ENCODE peak calls at places on chromosome 9, in five cellular contexts. One of them, this sample, is unnamed.

GRCh38 chr9:107976767-107977166 is 487.2 kb upstream of the KLF4 start:
- DNase-seq in stimulated activated CD8-positive, alpha-beta memory T cell treated with anti-CD3 and anti-CD28 coated beads, Interleukin-15, amount 100 ng/mL, for 4 hours: no peak
- DNase-seq in T1000: no peak
- DNase-seq in NCI-H146: no peak
- DNase-seq in stimulated activated CD4-positive, alpha-beta T cell treated with anti-CD3 and anti-CD28 coated beads, Interleukin-4, amount 100 ng/mL, for 4 hours: no peak
- DNase-seq in this sample: peak

GRCh38 chr9:69193685-69194032 is 19.6 kb downstream of the TJP2 start:
- DNase-seq in stimulated activated CD8-positive, alpha-beta memory T cell treated with anti-CD3 and anti-CD28 coated beads, Interleukin-15, amount 100 ng/mL, for 4 hours: no peak
- DNase-seq in T1000: no peak
- DNase-seq in NCI-H146: peak
- DNase-seq in stimulated activated CD4-positive, alpha-beta T cell treated with anti-CD3 and anti-CD28 coated beads, Interleukin-4, amount 100 ng/mL, for 4 hours: no peak
- DNase-seq in this sample: no peak

GRCh38 chr9:19232830-19233194 is 2.3 kb downstream of the DENND4C start:
- DNase-seq in stimulated activated CD8-positive, alpha-beta memory T cell treated with anti-CD3 and anti-CD28 coated beads, Interleukin-15, amount 100 ng/mL, for 4 hours: no peak
- DNase-seq in T1000: no peak
- DNase-seq in NCI-H146: no peak
- DNase-seq in stimulated activated CD4-positive, alpha-beta T cell treated with anti-CD3 and anti-CD28 coated beads, Interleukin-4, amount 100 ng/mL, for 4 hours: no peak
- DNase-seq in this sample: no peak

GRCh38 chr9:119154527-119154926 is 214.7 kb downstream of the BRINP1 start:
- DNase-seq in stimulated activated CD8-positive, alpha-beta memory T cell treated with anti-CD3 and anti-CD28 coated beads, Interleukin-15, amount 100 ng/mL, for 4 hours: no peak
- DNase-seq in T1000: no peak
- DNase-seq in NCI-H146: no peak
- DNase-seq in stimulated activated CD4-positive, alpha-beta T cell treated with anti-CD3 and anti-CD28 coated beads, Interleukin-4, amount 100 ng/mL, for 4 hours: no peak
- DNase-seq in this sample: no peak

GRCh38 chr9:18694959-18695668 is 221.2 kb downstream of the ADAMTSL1 start:
- DNase-seq in stimulated activated CD8-positive, alpha-beta memory T cell treated with anti-CD3 and anti-CD28 coated beads, Interleukin-15, amount 100 ng/mL, for 4 hours: no peak
- DNase-seq in T1000: no peak
- DNase-seq in NCI-H146: no peak
- DNase-seq in stimulated activated CD4-positive, alpha-beta T cell treated with anti-CD3 and anti-CD28 coated beads, Interleukin-4, amount 100 ng/mL, for 4 hours: no peak
- DNase-seq in this sample: no peak

GRCh38 chr9:121262953-121263352 is 5.0 kb upstream of the GSN start:
- DNase-seq in stimulated activated CD8-positive, alpha-beta memory T cell treated with anti-CD3 and anti-CD28 coated beads, Interleukin-15, amount 100 ng/mL, for 4 hours: no peak
- DNase-seq in T1000: no peak
- DNase-seq in NCI-H146: no peak
- DNase-seq in stimulated activated CD4-positive, alpha-beta T cell treated with anti-CD3 and anti-CD28 coated beads, Interleukin-4, amount 100 ng/mL, for 4 hours: no peak
- DNase-seq in this sample: no peak

GRCh38 chr9:131239307-131239975 is 36.9 kb downstream of the FAM78A start:
- DNase-seq in stimulated activated CD8-positive, alpha-beta memory T cell treated with anti-CD3 and anti-CD28 coated beads, Interleukin-15, amount 100 ng/mL, for 4 hours: no peak
- DNase-seq in T1000: no peak
- DNase-seq in NCI-H146: no peak
- DNase-seq in stimulated activated CD4-positive, alpha-beta T cell treated with anti-CD3 and anti-CD28 coated beads, Interleukin-4, amount 100 ng/mL, for 4 hours: no peak
- DNase-seq in this sample: no peak

GRCh38 chr9:114301798-114302565 is 20.9 kb upstream of the ORM1 start:
- DNase-seq in stimulated activated CD8-positive, alpha-beta memory T cell treated with anti-CD3 and anti-CD28 coated beads, Interleukin-15, amount 100 ng/mL, for 4 hours: no peak
- DNase-seq in T1000: no peak
- DNase-seq in NCI-H146: no peak
- DNase-seq in stimulated activated CD4-positive, alpha-beta T cell treated with anti-CD3 and anti-CD28 coated beads, Interleukin-4, amount 100 ng/mL, for 4 hours: no peak
- DNase-seq in this sample: peak

GRCh38 chr9:20854444-20854843 is 170.4 kb downstream of the FOCAD start:
- DNase-seq in stimulated activated CD8-positive, alpha-beta memory T cell treated with anti-CD3 and anti-CD28 coated beads, Interleukin-15, amount 100 ng/mL, for 4 hours: no peak
- DNase-seq in T1000: no peak
- DNase-seq in NCI-H146: no peak
- DNase-seq in stimulated activated CD4-positive, alpha-beta T cell treated with anti-CD3 and anti-CD28 coated beads, Interleukin-4, amount 100 ng/mL, for 4 hours: no peak
- DNase-seq in this sample: no peak

GRCh38 chr9:109297899-109298298 is 23.0 kb downstream of the EPB41L4B start:
- DNase-seq in stimulated activated CD8-positive, alpha-beta memory T cell treated with anti-CD3 and anti-CD28 coated beads, Interleukin-15, amount 100 ng/mL, for 4 hours: no peak
- DNase-seq in T1000: peak
- DNase-seq in NCI-H146: no peak
- DNase-seq in stimulated activated CD4-positive, alpha-beta T cell treated with anti-CD3 and anti-CD28 coated beads, Interleukin-4, amount 100 ng/mL, for 4 hours: no peak
- DNase-seq in this sample: no peak

GRCh38 chr9:71636143-71636839 is 132.0 kb downstream of the CEMIP2 start:
- DNase-seq in stimulated activated CD8-positive, alpha-beta memory T cell treated with anti-CD3 and anti-CD28 coated beads, Interleukin-15, amount 100 ng/mL, for 4 hours: no peak
- DNase-seq in T1000: no peak
- DNase-seq in NCI-H146: no peak
- DNase-seq in stimulated activated CD4-positive, alpha-beta T cell treated with anti-CD3 and anti-CD28 coated beads, Interleukin-4, amount 100 ng/mL, for 4 hours: no peak
- DNase-seq in this sample: no peak

GRCh38 chr9:21047315-21047714 is 15.9 kb upstream of the HACD4 start:
- DNase-seq in stimulated activated CD8-positive, alpha-beta memory T cell treated with anti-CD3 and anti-CD28 coated beads, Interleukin-15, amount 100 ng/mL, for 4 hours: no peak
- DNase-seq in T1000: no peak
- DNase-seq in NCI-H146: no peak
- DNase-seq in stimulated activated CD4-positive, alpha-beta T cell treated with anti-CD3 and anti-CD28 coated beads, Interleukin-4, amount 100 ng/mL, for 4 hours: no peak
- DNase-seq in this sample: no peak

GRCh38 chr9:69785757-69786156 is 25.9 kb upstream of the PTAR1 start:
- DNase-seq in stimulated activated CD8-positive, alpha-beta memory T cell treated with anti-CD3 and anti-CD28 coated beads, Interleukin-15, amount 100 ng/mL, for 4 hours: no peak
- DNase-seq in T1000: no peak
- DNase-seq in NCI-H146: no peak
- DNase-seq in stimulated activated CD4-positive, alpha-beta T cell treated with anti-CD3 and anti-CD28 coated beads, Interleukin-4, amount 100 ng/mL, for 4 hours: no peak
- DNase-seq in this sample: no peak

GRCh38 chr9:14313378-14313940 is 482 bp downstream of the NFIB start:
- DNase-seq in stimulated activated CD8-positive, alpha-beta memory T cell treated with anti-CD3 and anti-CD28 coated beads, Interleukin-15, amount 100 ng/mL, for 4 hours: no peak
- DNase-seq in T1000: no peak
- DNase-seq in NCI-H146: peak
- DNase-seq in stimulated activated CD4-positive, alpha-beta T cell treated with anti-CD3 and anti-CD28 coated beads, Interleukin-4, amount 100 ng/mL, for 4 hours: no peak
- DNase-seq in this sample: no peak

GRCh38 chr9:2943016-2943415 is 99.1 kb upstream of the PUM3 start:
- DNase-seq in stimulated activated CD8-positive, alpha-beta memory T cell treated with anti-CD3 and anti-CD28 coated beads, Interleukin-15, amount 100 ng/mL, for 4 hours: no peak
- DNase-seq in T1000: no peak
- DNase-seq in NCI-H146: no peak
- DNase-seq in stimulated activated CD4-positive, alpha-beta T cell treated with anti-CD3 and anti-CD28 coated beads, Interleukin-4, amount 100 ng/mL, for 4 hours: no peak
- DNase-seq in this sample: no peak

GRCh38 chr9:34430843-34431437 is 27.4 kb downstream of the FAM219A start:
- DNase-seq in stimulated activated CD8-positive, alpha-beta memory T cell treated with anti-CD3 and anti-CD28 coated beads, Interleukin-15, amount 100 ng/mL, for 4 hours: no peak
- DNase-seq in T1000: no peak
- DNase-seq in NCI-H146: peak
- DNase-seq in stimulated activated CD4-positive, alpha-beta T cell treated with anti-CD3 and anti-CD28 coated beads, Interleukin-4, amount 100 ng/mL, for 4 hours: no peak
- DNase-seq in this sample: no peak

GRCh38 chr9:109766351-109766750 is 13.6 kb upstream of the PALM2AKAP2 start:
- DNase-seq in stimulated activated CD8-positive, alpha-beta memory T cell treated with anti-CD3 and anti-CD28 coated beads, Interleukin-15, amount 100 ng/mL, for 4 hours: no peak
- DNase-seq in T1000: peak
- DNase-seq in NCI-H146: no peak
- DNase-seq in stimulated activated CD4-positive, alpha-beta T cell treated with anti-CD3 and anti-CD28 coated beads, Interleukin-4, amount 100 ng/mL, for 4 hours: no peak
- DNase-seq in this sample: no peak

GRCh38 chr9:21477466-21477865 is 4.6 kb downstream of the IFNE start:
- DNase-seq in stimulated activated CD8-positive, alpha-beta memory T cell treated with anti-CD3 and anti-CD28 coated beads, Interleukin-15, amount 100 ng/mL, for 4 hours: no peak
- DNase-seq in T1000: no peak
- DNase-seq in NCI-H146: no peak
- DNase-seq in stimulated activated CD4-positive, alpha-beta T cell treated with anti-CD3 and anti-CD28 coated beads, Interleukin-4, amount 100 ng/mL, for 4 hours: no peak
- DNase-seq in this sample: no peak

GRCh38 chr9:98191615-98192502 is 578 bp downstream of the CORO2A start:
- DNase-seq in stimulated activated CD8-positive, alpha-beta memory T cell treated with anti-CD3 and anti-CD28 coated beads, Interleukin-15, amount 100 ng/mL, for 4 hours: no peak
- DNase-seq in T1000: no peak
- DNase-seq in NCI-H146: peak
- DNase-seq in stimulated activated CD4-positive, alpha-beta T cell treated with anti-CD3 and anti-CD28 coated beads, Interleukin-4, amount 100 ng/mL, for 4 hours: peak
- DNase-seq in this sample: no peak

GRCh38 chr9:27945386-27945785 is 372.1 kb upstream of the C9orf72 start:
- DNase-seq in stimulated activated CD8-positive, alpha-beta memory T cell treated with anti-CD3 and anti-CD28 coated beads, Interleukin-15, amount 100 ng/mL, for 4 hours: no peak
- DNase-seq in T1000: no peak
- DNase-seq in NCI-H146: no peak
- DNase-seq in stimulated activated CD4-positive, alpha-beta T cell treated with anti-CD3 and anti-CD28 coated beads, Interleukin-4, amount 100 ng/mL, for 4 hours: no peak
- DNase-seq in this sample: no peak

GRCh38 chr9:37966443-37967271 is 62.7 kb upstream of the SLC25A51 start:
- DNase-seq in stimulated activated CD8-positive, alpha-beta memory T cell treated with anti-CD3 and anti-CD28 coated beads, Interleukin-15, amount 100 ng/mL, for 4 hours: no peak
- DNase-seq in T1000: no peak
- DNase-seq in NCI-H146: no peak
- DNase-seq in stimulated activated CD4-positive, alpha-beta T cell treated with anti-CD3 and anti-CD28 coated beads, Interleukin-4, amount 100 ng/mL, for 4 hours: no peak
- DNase-seq in this sample: no peak

GRCh38 chr9:127155314-127155713 is 32.9 kb upstream of the ANGPTL2 start:
- DNase-seq in stimulated activated CD8-positive, alpha-beta memory T cell treated with anti-CD3 and anti-CD28 coated beads, Interleukin-15, amount 100 ng/mL, for 4 hours: no peak
- DNase-seq in T1000: no peak
- DNase-seq in NCI-H146: no peak
- DNase-seq in stimulated activated CD4-positive, alpha-beta T cell treated with anti-CD3 and anti-CD28 coated beads, Interleukin-4, amount 100 ng/mL, for 4 hours: no peak
- DNase-seq in this sample: no peak

GRCh38 chr9:77291714-77292113 is 114.4 kb downstream of the VPS13A start:
- DNase-seq in stimulated activated CD8-positive, alpha-beta memory T cell treated with anti-CD3 and anti-CD28 coated beads, Interleukin-15, amount 100 ng/mL, for 4 hours: no peak
- DNase-seq in T1000: no peak
- DNase-seq in NCI-H146: peak
- DNase-seq in stimulated activated CD4-positive, alpha-beta T cell treated with anti-CD3 and anti-CD28 coated beads, Interleukin-4, amount 100 ng/mL, for 4 hours: no peak
- DNase-seq in this sample: no peak

GRCh38 chr9:83219154-83219923 is 156.4 kb upstream of the RASEF start:
- DNase-seq in stimulated activated CD8-positive, alpha-beta memory T cell treated with anti-CD3 and anti-CD28 coated beads, Interleukin-15, amount 100 ng/mL, for 4 hours: no peak
- DNase-seq in T1000: peak
- DNase-seq in NCI-H146: no peak
- DNase-seq in stimulated activated CD4-positive, alpha-beta T cell treated with anti-CD3 and anti-CD28 coated beads, Interleukin-4, amount 100 ng/mL, for 4 hours: no peak
- DNase-seq in this sample: peak

GRCh38 chr9:1591310-1591709 is 423.8 kb upstream of the SMARCA2 start:
- DNase-seq in stimulated activated CD8-positive, alpha-beta memory T cell treated with anti-CD3 and anti-CD28 coated beads, Interleukin-15, amount 100 ng/mL, for 4 hours: no peak
- DNase-seq in T1000: no peak
- DNase-seq in NCI-H146: no peak
- DNase-seq in stimulated activated CD4-positive, alpha-beta T cell treated with anti-CD3 and anti-CD28 coated beads, Interleukin-4, amount 100 ng/mL, for 4 hours: no peak
- DNase-seq in this sample: no peak